ENCODE peak calls at places on chromosomes 13 and 19, in five cellular contexts. I is small intestine; F is Calu3; Q is nucleus accumbens; E is stimulated activated CD4-positive, alpha-beta T cell treated with anti-CD3 and anti-CD28 coated beads, Interleukin-4, amount 100 ng/mL, for 1 hour. T is an unnamed sample.

GRCh38 chr13:73535341-73535740 is 476.5 kb downstream of the KLF5 start:
- DNase-seq in Q (no peak), F (no peak), I (no peak), E (no peak), T (no peak)

GRCh38 chr13:59176775-59177174 is 987.0 kb downstream of the DIAPH3 start:
- DNase-seq in E (no peak), F (no peak), Q (no peak), I (peak), T (peak)

GRCh38 chr13:50518131-50518530 is 325.4 kb downstream of the DLEU7 start:
- DNase-seq in E (no peak), I (no peak), F (no peak), Q (no peak), T (no peak)

GRCh38 chr13:31747966-31748365 is 8.6 kb downstream of the RXFP2 start:
- DNase-seq in F (no peak), E (no peak), Q (no peak), I (no peak), T (no peak)

GRCh38 chr13:99572131-99572530 is 70.9 kb downstream of the TM9SF2 start:
- DNase-seq in Q (no peak), F (no peak), I (no peak), E (no peak), T (no peak)

GRCh38 chr13:112703935-112704633 is 14.2 kb downstream of the ATP11A start:
- DNase-seq in Q (no peak), E (no peak), F (no peak), I (no peak), T (no peak)

GRCh38 chr13:54383604-54384003 is 1355.0 kb downstream of the OLFM4 start:
- DNase-seq in E (no peak), Q (no peak), F (no peak), I (no peak), T (no peak)

GRCh38 chr19:55113570-55114039 is 3.8 kb downstream of the PPP1R12C start:
- DNase-seq in Q (peak), I (no peak), E (no peak), F (no peak), T (peak)

GRCh38 chr19:3129112-3129511 is 6.7 kb upstream of the GNA15 start:
- DNase-seq in I (peak), Q (no peak), F (peak), E (no peak), T (no peak)

GRCh38 chr13:99320693-99321481 is 13.7 kb upstream of the GPR183 start:
- DNase-seq in E (no peak), Q (no peak), F (no peak), I (no peak), T (no peak)

GRCh38 chr19:17679526-17680234 is 8.5 kb downstream of the UNC13A start:
- DNase-seq in E (no peak), F (no peak), I (no peak), Q (no peak), T (no peak)

GRCh38 chr19:45629704-45630103 is 9.5 kb downstream of the EML2 start:
- DNase-seq in Q (no peak), I (no peak), F (no peak), E (no peak), T (no peak)

GRCh38 chr13:72341904-72342303 is 385.5 kb downstream of the MZT1 start:
- DNase-seq in I (peak), F (no peak), E (no peak), Q (no peak), T (no peak)

GRCh38 chr19:29547981-29548380 is 22.2 kb downstream of the VSTM2B start:
- DNase-seq in I (no peak), F (no peak), E (no peak), Q (no peak), T (no peak)

GRCh38 chr19:13024958-13025653 is 29.8 kb downstream of the NFIX start:
- DNase-seq in I (peak), F (no peak), E (no peak), Q (peak), T (peak)

GRCh38 chr19:47444388-47444821 is 25.1 kb upstream of the MEIS3 start:
- DNase-seq in Q (no peak), I (no peak), F (no peak), E (peak), T (peak)

GRCh38 chr13:34542321-34542720 is 399.7 kb upstream of the NBEA start:
- DNase-seq in E (no peak), I (no peak), F (no peak), Q (no peak), T (no peak)

GRCh38 chr19:55070755-55071502 is 4.7 kb upstream of the EPS8L1 start:
- DNase-seq in I (peak), Q (no peak), E (no peak), F (peak), T (peak)

GRCh38 chr19:51598159-51598915 is 27.3 kb downstream of the ZNF175 start:
- DNase-seq in I (no peak), Q (no peak), E (no peak), F (no peak), T (no peak)

T was measured in ELF-1.